ENCODE peak calls at places on chromosomes 12 and 14, in four cellular contexts. One of them, this sample, is unnamed.

GRCh38 chr12:28699029-28699428 is 450.0 kb upstream of the FAR2 start:
- DNase-seq in non-pigmented ciliary epithelial cell: no peak
- DNase-seq in anterior cingulate cortex: no peak
- DNase-seq in activated CD8-positive, alpha-beta memory T cell treated with anti-CD3 and anti-CD28 coated beads, Interleukin-2, amount 50 U/mL, for 48 hours: no peak
- DNase-seq in this sample: no peak

GRCh38 chr14:67232066-67232465 is 9.2 kb upstream of the PALS1 start:
- DNase-seq in anterior cingulate cortex: no peak
- DNase-seq in activated CD8-positive, alpha-beta memory T cell treated with anti-CD3 and anti-CD28 coated beads, Interleukin-2, amount 50 U/mL, for 48 hours: no peak
- DNase-seq in non-pigmented ciliary epithelial cell: no peak
- DNase-seq in this sample: no peak

GRCh38 chr12:111412007-111412829 is 6.5 kb downstream of the SH2B3 start:
- DNase-seq in anterior cingulate cortex: peak
- DNase-seq in non-pigmented ciliary epithelial cell: no peak
- DNase-seq in activated CD8-positive, alpha-beta memory T cell treated with anti-CD3 and anti-CD28 coated beads, Interleukin-2, amount 50 U/mL, for 48 hours: no peak
- DNase-seq in this sample: peak

GRCh38 chr12:51970904-51971646 is 19.6 kb downstream of the ACVR1B start:
- DNase-seq in activated CD8-positive, alpha-beta memory T cell treated with anti-CD3 and anti-CD28 coated beads, Interleukin-2, amount 50 U/mL, for 48 hours: peak
- DNase-seq in non-pigmented ciliary epithelial cell: no peak
- DNase-seq in anterior cingulate cortex: no peak
- DNase-seq in this sample: no peak

GRCh38 chr12:70994217-70994788 is 73.8 kb upstream of the PTPRR start:
- DNase-seq in non-pigmented ciliary epithelial cell: no peak
- DNase-seq in activated CD8-positive, alpha-beta memory T cell treated with anti-CD3 and anti-CD28 coated beads, Interleukin-2, amount 50 U/mL, for 48 hours: no peak
- DNase-seq in anterior cingulate cortex: no peak
- DNase-seq in this sample: no peak

GRCh38 chr12:104823985-104824441 is 134.1 kb downstream of the SLC41A2 start:
- DNase-seq in activated CD8-positive, alpha-beta memory T cell treated with anti-CD3 and anti-CD28 coated beads, Interleukin-2, amount 50 U/mL, for 48 hours: no peak
- DNase-seq in anterior cingulate cortex: no peak
- DNase-seq in non-pigmented ciliary epithelial cell: no peak
- DNase-seq in this sample: no peak

GRCh38 chr12:4280351-4281163 is 7.0 kb downstream of the CCND2 start:
- DNase-seq in non-pigmented ciliary epithelial cell: no peak
- DNase-seq in activated CD8-positive, alpha-beta memory T cell treated with anti-CD3 and anti-CD28 coated beads, Interleukin-2, amount 50 U/mL, for 48 hours: no peak
- DNase-seq in anterior cingulate cortex: no peak
- DNase-seq in this sample: no peak

GRCh38 chr14:94897092-94897491 is 127.2 kb upstream of the GSC start:
- DNase-seq in activated CD8-positive, alpha-beta memory T cell treated with anti-CD3 and anti-CD28 coated beads, Interleukin-2, amount 50 U/mL, for 48 hours: no peak
- DNase-seq in non-pigmented ciliary epithelial cell: no peak
- DNase-seq in anterior cingulate cortex: no peak
- DNase-seq in this sample: no peak

GRCh38 chr14:77889971-77890442 is 90.1 kb downstream of the ADCK1 start:
- DNase-seq in non-pigmented ciliary epithelial cell: peak
- DNase-seq in activated CD8-positive, alpha-beta memory T cell treated with anti-CD3 and anti-CD28 coated beads, Interleukin-2, amount 50 U/mL, for 48 hours: no peak
- DNase-seq in anterior cingulate cortex: no peak
- DNase-seq in this sample: no peak

GRCh38 chr14:23483216-23483854 is 13.8 kb downstream of the NGDN start:
- DNase-seq in activated CD8-positive, alpha-beta memory T cell treated with anti-CD3 and anti-CD28 coated beads, Interleukin-2, amount 50 U/mL, for 48 hours: no peak
- DNase-seq in anterior cingulate cortex: peak
- DNase-seq in non-pigmented ciliary epithelial cell: no peak
- DNase-seq in this sample: peak

GRCh38 chr14:50003213-50004021 is 110.5 kb downstream of the ARF6 start:
- DNase-seq in activated CD8-positive, alpha-beta memory T cell treated with anti-CD3 and anti-CD28 coated beads, Interleukin-2, amount 50 U/mL, for 48 hours: peak
- DNase-seq in anterior cingulate cortex: no peak
- DNase-seq in non-pigmented ciliary epithelial cell: no peak
- DNase-seq in this sample: no peak

GRCh38 chr12:92080390-92081285 is 65.0 kb downstream of the BTG1 start:
- DNase-seq in anterior cingulate cortex: no peak
- DNase-seq in non-pigmented ciliary epithelial cell: peak
- DNase-seq in activated CD8-positive, alpha-beta memory T cell treated with anti-CD3 and anti-CD28 coated beads, Interleukin-2, amount 50 U/mL, for 48 hours: no peak
- DNase-seq in this sample: no peak

GRCh38 chr14:24297190-24297964 is 2.2 kb downstream of the DHRS1 start:
- DNase-seq in non-pigmented ciliary epithelial cell: no peak
- DNase-seq in activated CD8-positive, alpha-beta memory T cell treated with anti-CD3 and anti-CD28 coated beads, Interleukin-2, amount 50 U/mL, for 48 hours: no peak
- DNase-seq in anterior cingulate cortex: no peak
- DNase-seq in this sample: no peak

GRCh38 chr14:101352567-101352966 is 208.7 kb upstream of the DIO3 start:
- DNase-seq in non-pigmented ciliary epithelial cell: no peak
- DNase-seq in anterior cingulate cortex: no peak
- DNase-seq in activated CD8-positive, alpha-beta memory T cell treated with anti-CD3 and anti-CD28 coated beads, Interleukin-2, amount 50 U/mL, for 48 hours: peak
- DNase-seq in this sample: no peak

GRCh38 chr14:25308244-25308643 is 258.3 kb upstream of the STXBP6 start:
- DNase-seq in activated CD8-positive, alpha-beta memory T cell treated with anti-CD3 and anti-CD28 coated beads, Interleukin-2, amount 50 U/mL, for 48 hours: no peak
- DNase-seq in anterior cingulate cortex: no peak
- DNase-seq in non-pigmented ciliary epithelial cell: no peak
- DNase-seq in this sample: no peak

GRCh38 chr12:93145086-93145485 is 216.0 kb upstream of the EEA1 start:
- DNase-seq in anterior cingulate cortex: no peak
- DNase-seq in non-pigmented ciliary epithelial cell: no peak
- DNase-seq in activated CD8-positive, alpha-beta memory T cell treated with anti-CD3 and anti-CD28 coated beads, Interleukin-2, amount 50 U/mL, for 48 hours: no peak
- DNase-seq in this sample: no peak

GRCh38 chr12:67447180-67447579 is 178.0 kb downstream of the CAND1 start:
- DNase-seq in activated CD8-positive, alpha-beta memory T cell treated with anti-CD3 and anti-CD28 coated beads, Interleukin-2, amount 50 U/mL, for 48 hours: no peak
- DNase-seq in non-pigmented ciliary epithelial cell: no peak
- DNase-seq in anterior cingulate cortex: no peak
- DNase-seq in this sample: no peak

GRCh38 chr12:53239643-53240258 is 7.7 kb upstream of the RARG start:
- DNase-seq in activated CD8-positive, alpha-beta memory T cell treated with anti-CD3 and anti-CD28 coated beads, Interleukin-2, amount 50 U/mL, for 48 hours: no peak
- DNase-seq in non-pigmented ciliary epithelial cell: no peak
- DNase-seq in anterior cingulate cortex: no peak
- DNase-seq in this sample: no peak

GRCh38 chr12:22500100-22500499 is 44.2 kb downstream of the C2CD5 start:
- DNase-seq in non-pigmented ciliary epithelial cell: no peak
- DNase-seq in activated CD8-positive, alpha-beta memory T cell treated with anti-CD3 and anti-CD28 coated beads, Interleukin-2, amount 50 U/mL, for 48 hours: no peak
- DNase-seq in anterior cingulate cortex: no peak
- DNase-seq in this sample: no peak

GRCh38 chr12:80116735-80117134 is 17.4 kb downstream of the OTOGL start:
- DNase-seq in anterior cingulate cortex: no peak
- DNase-seq in non-pigmented ciliary epithelial cell: no peak
- DNase-seq in activated CD8-positive, alpha-beta memory T cell treated with anti-CD3 and anti-CD28 coated beads, Interleukin-2, amount 50 U/mL, for 48 hours: no peak
- DNase-seq in this sample: no peak

GRCh38 chr12:93571854-93572711 is at the start of gene SOCS2:
- DNase-seq in anterior cingulate cortex: no peak
- DNase-seq in non-pigmented ciliary epithelial cell: no peak
- DNase-seq in activated CD8-positive, alpha-beta memory T cell treated with anti-CD3 and anti-CD28 coated beads, Interleukin-2, amount 50 U/mL, for 48 hours: peak
- DNase-seq in this sample: no peak

GRCh38 chr12:47591387-47591786 is 114.4 kb downstream of the RPAP3 start:
- DNase-seq in activated CD8-positive, alpha-beta memory T cell treated with anti-CD3 and anti-CD28 coated beads, Interleukin-2, amount 50 U/mL, for 48 hours: no peak
- DNase-seq in non-pigmented ciliary epithelial cell: no peak
- DNase-seq in anterior cingulate cortex: no peak
- DNase-seq in this sample: no peak

GRCh38 chr12:4270670-4271432 is 2.7 kb upstream of the CCND2 start:
- DNase-seq in anterior cingulate cortex: no peak
- DNase-seq in activated CD8-positive, alpha-beta memory T cell treated with anti-CD3 and anti-CD28 coated beads, Interleukin-2, amount 50 U/mL, for 48 hours: peak
- DNase-seq in non-pigmented ciliary epithelial cell: no peak
- DNase-seq in this sample: no peak